ENCODE peak calls at places on chromosomes 11 and 22, in ten cellular contexts. One of them, this sample, is unnamed.
A peak's percentile ranks its signal among the peaks of the same experiment; 100 is the strongest.

GRCh38 chr11:82675838-82676237 is 57.8 kb downstream of the FAM181B start:
- DNase-seq in AG04450: no peak
- DNase-seq in sigmoid colon: no peak
- DNase-seq in iris pigment epithelial cell: no peak
- DNase-seq in GM19239: no peak
- DNase-seq in left colon: no peak
- DNase-seq in islet precursor cell: no peak
- DNase-seq in NCI-H1417: no peak
- DNase-seq in endothelial cell: no peak
- DNase-seq in chondrocyte: no peak
- DNase-seq in this sample: no peak

GRCh38 chr22:27801616-27802388 is at the start of gene MN1:
- DNase-seq in iris pigment epithelial cell: peak; percentile 55
- DNase-seq in sigmoid colon: no peak
- DNase-seq in AG04450: no peak
- DNase-seq in chondrocyte: no peak
- DNase-seq in GM19239: no peak
- DNase-seq in islet precursor cell: peak; percentile 65
- DNase-seq in left colon: no peak
- DNase-seq in endothelial cell: peak; percentile 55
- DNase-seq in NCI-H1417: peak; percentile 13
- DNase-seq in this sample: peak; percentile 53

GRCh38 chr22:40512426-40513136 is 123.9 kb downstream of the MRTFA start:
- DNase-seq in iris pigment epithelial cell: peak; percentile 79
- DNase-seq in chondrocyte: no peak
- DNase-seq in sigmoid colon: peak; percentile 78
- DNase-seq in NCI-H1417: no peak
- DNase-seq in islet precursor cell: peak; percentile 68
- DNase-seq in AG04450: peak; percentile 93
- DNase-seq in left colon: no peak
- DNase-seq in endothelial cell: no peak
- DNase-seq in GM19239: no peak
- DNase-seq in this sample: no peak

GRCh38 chr22:42397332-42398246 is 34.6 kb downstream of the NFAM1 start:
- DNase-seq in GM19239: peak; percentile 38
- DNase-seq in islet precursor cell: no peak
- DNase-seq in sigmoid colon: peak; percentile 81
- DNase-seq in endothelial cell: no peak
- DNase-seq in chondrocyte: no peak
- DNase-seq in NCI-H1417: no peak
- DNase-seq in iris pigment epithelial cell: no peak
- DNase-seq in AG04450: no peak
- DNase-seq in left colon: peak; percentile 43
- DNase-seq in this sample: no peak

GRCh38 chr22:37965940-37966664 is 12.6 kb downstream of the POLR2F start:
- DNase-seq in GM19239: no peak
- DNase-seq in left colon: no peak
- DNase-seq in AG04450: no peak
- DNase-seq in NCI-H1417: no peak
- DNase-seq in endothelial cell: no peak
- DNase-seq in iris pigment epithelial cell: peak; percentile 51
- DNase-seq in sigmoid colon: no peak
- DNase-seq in chondrocyte: no peak
- DNase-seq in islet precursor cell: no peak
- DNase-seq in this sample: no peak

GRCh38 chr11:68904458-68904847 is 762 bp downstream of the IGHMBP2 start:
- DNase-seq in sigmoid colon: peak; percentile 71
- DNase-seq in AG04450: no peak
- DNase-seq in endothelial cell: no peak
- DNase-seq in chondrocyte: no peak
- DNase-seq in islet precursor cell: no peak
- DNase-seq in left colon: peak; percentile 35
- DNase-seq in GM19239: no peak
- DNase-seq in NCI-H1417: peak; percentile 62
- DNase-seq in iris pigment epithelial cell: no peak
- DNase-seq in this sample: no peak

GRCh38 chr11:104365676-104366075 is 201.7 kb upstream of the PDGFD start:
- DNase-seq in AG04450: no peak
- DNase-seq in endothelial cell: no peak
- DNase-seq in iris pigment epithelial cell: no peak
- DNase-seq in GM19239: no peak
- DNase-seq in NCI-H1417: no peak
- DNase-seq in chondrocyte: no peak
- DNase-seq in islet precursor cell: no peak
- DNase-seq in left colon: no peak
- DNase-seq in sigmoid colon: no peak
- DNase-seq in this sample: no peak

GRCh38 chr11:2553886-2554285 is 109.1 kb downstream of the KCNQ1 start:
- DNase-seq in GM19239: no peak
- DNase-seq in endothelial cell: no peak
- DNase-seq in left colon: peak; percentile 9
- DNase-seq in iris pigment epithelial cell: no peak
- DNase-seq in chondrocyte: peak; percentile 39
- DNase-seq in islet precursor cell: no peak
- DNase-seq in sigmoid colon: peak; percentile 37
- DNase-seq in AG04450: no peak
- DNase-seq in NCI-H1417: no peak
- DNase-seq in this sample: peak; percentile 0

GRCh38 chr11:94151311-94151710 is 22.7 kb downstream of the PANX1 start:
- DNase-seq in endothelial cell: no peak
- DNase-seq in AG04450: no peak
- DNase-seq in chondrocyte: no peak
- DNase-seq in GM19239: no peak
- DNase-seq in iris pigment epithelial cell: peak; percentile 67
- DNase-seq in islet precursor cell: no peak
- DNase-seq in sigmoid colon: no peak
- DNase-seq in left colon: no peak
- DNase-seq in NCI-H1417: no peak
- DNase-seq in this sample: no peak

GRCh38 chr11:36328956-36329673 is 33.0 kb downstream of the PRR5L start:
- DNase-seq in NCI-H1417: no peak
- DNase-seq in GM19239: no peak
- DNase-seq in left colon: no peak
- DNase-seq in chondrocyte: no peak
- DNase-seq in iris pigment epithelial cell: peak; percentile 52
- DNase-seq in AG04450: no peak
- DNase-seq in sigmoid colon: no peak
- DNase-seq in islet precursor cell: no peak
- DNase-seq in endothelial cell: no peak
- DNase-seq in this sample: no peak

GRCh38 chr22:33240901-33241300 is 182.7 kb upstream of the SYN3 start:
- DNase-seq in GM19239: no peak
- DNase-seq in AG04450: no peak
- DNase-seq in endothelial cell: no peak
- DNase-seq in iris pigment epithelial cell: no peak
- DNase-seq in islet precursor cell: no peak
- DNase-seq in NCI-H1417: no peak
- DNase-seq in left colon: no peak
- DNase-seq in sigmoid colon: no peak
- DNase-seq in chondrocyte: no peak
- DNase-seq in this sample: no peak

GRCh38 chr11:61061081-61061826 is 41.0 kb upstream of the CD5 start:
- DNase-seq in left colon: peak; percentile 18
- DNase-seq in islet precursor cell: peak; percentile 71
- DNase-seq in endothelial cell: no peak
- DNase-seq in sigmoid colon: peak; percentile 15
- DNase-seq in chondrocyte: peak; percentile 17
- DNase-seq in GM19239: peak; percentile 52
- DNase-seq in AG04450: no peak
- DNase-seq in NCI-H1417: no peak
- DNase-seq in iris pigment epithelial cell: peak; percentile 19
- DNase-seq in this sample: no peak